ENCODE peak calls at places on chromosomes 7 and 10, in ten cellular contexts. T is anterior cingulate cortex; Q is fibroblast of the aortic adventitia; C is T-helper 1 cell; R is amygdala; F is tibial artery; J is activated CD4-positive, alpha-beta T cell treated with anti-CD3 and anti-CD28 coated beads, Interleukin-2, amount 10 ng/mL, durations not matched to agents 7 days and 5 days; X is head of caudate nucleus; B is LoVo; V is ELR. E is an unnamed sample.

GRCh38 chr7:37429435-37429791 is 19.3 kb downstream of the ELMO1 start:
- DNase-seq in T (no peak), Q (no peak), C (no peak), R (no peak), F (no peak), J (no peak), X (no peak), B (no peak), V (no peak), E (no peak)

GRCh38 chr7:133770863-133771492 is 356.2 kb upstream of the LRGUK start:
- DNase-seq in T (no peak), Q (peak), C (no peak), R (no peak), F (no peak), J (no peak), X (no peak), B (no peak), V (peak), E (no peak)

GRCh38 chr10:15542817-15543216 is 171.7 kb upstream of the FAM171A1 start:
- DNase-seq in T (no peak), Q (no peak), C (no peak), R (no peak), F (no peak), J (no peak), X (no peak), B (no peak), V (no peak), E (no peak)

GRCh38 chr7:31852438-31852837 is 165.4 kb downstream of the PPP1R17 start:
- DNase-seq in T (no peak), Q (no peak), C (no peak), R (no peak), F (no peak), J (no peak), X (no peak), B (no peak), V (no peak), E (no peak)

GRCh38 chr10:30093303-30093967 is 34.0 kb upstream of the JCAD start:
- DNase-seq in T (no peak), Q (no peak), C (no peak), R (no peak), F (no peak), J (no peak), X (no peak), B (no peak), V (no peak), E (no peak)

GRCh38 chr7:112129655-112130323 is 76.4 kb downstream of the DOCK4 start:
- DNase-seq in T (no peak), Q (no peak), C (no peak), R (no peak), F (no peak), J (no peak), X (no peak), B (no peak), V (no peak), E (no peak)

GRCh38 chr10:43131256-43131655 is 7.0 kb upstream of the CSGALNACT2 start:
- DNase-seq in T (no peak), Q (no peak), C (no peak), R (no peak), F (no peak), J (no peak), X (no peak), B (no peak), V (no peak), E (no peak)

GRCh38 chr10:116748041-116748440 is 5.7 kb upstream of the HSPA12A start:
- DNase-seq in T (no peak), Q (peak), C (no peak), R (no peak), F (no peak), J (no peak), X (no peak), B (peak), V (peak), E (no peak)

GRCh38 chr10:29127731-29128130 is 161.1 kb upstream of the LYZL1 start:
- DNase-seq in T (no peak), Q (no peak), C (no peak), R (no peak), F (no peak), J (no peak), X (no peak), B (no peak), V (no peak), E (no peak)

GRCh38 chr7:69256634-69257081 is 341.6 kb upstream of the AUTS2 start:
- DNase-seq in T (no peak), Q (no peak), C (no peak), R (peak), F (peak), J (no peak), X (peak), B (no peak), V (no peak), E (peak)

GRCh38 chr10:132266594-132267161 is 41.1 kb downstream of the STK32C start:
- DNase-seq in T (no peak), Q (no peak), C (no peak), R (no peak), F (no peak), J (no peak), X (no peak), B (no peak), V (no peak), E (no peak)

GRCh38 chr7:114364151-114364550 is 50.5 kb upstream of the FOXP2 start:
- DNase-seq in T (no peak), Q (no peak), C (no peak), R (no peak), F (no peak), J (no peak), X (no peak), B (no peak), V (no peak), E (no peak)

GRCh38 chr7:68258569-68258968 is 1261.9 kb downstream of the TYW1 start:
- DNase-seq in T (no peak), Q (no peak), C (no peak), R (no peak), F (no peak), J (no peak), X (no peak), B (no peak), V (no peak), E (no peak)

GRCh38 chr10:86364551-86365345 is 1.8 kb downstream of the GRID1 start:
- DNase-seq in T (no peak), Q (no peak), C (no peak), R (no peak), F (peak), J (no peak), X (no peak), B (no peak), V (no peak), E (peak)

GRCh38 chr7:29424295-29424983 is 139.2 kb upstream of the PRR15 start:
- DNase-seq in T (no peak), Q (no peak), C (no peak), R (no peak), F (no peak), J (no peak), X (no peak), B (no peak), V (no peak), E (no peak)

GRCh38 chr10:128734734-128735133 is 608.5 kb upstream of the MKI67 start:
- DNase-seq in T (no peak), Q (no peak), C (no peak), R (no peak), F (no peak), J (no peak), X (no peak), B (no peak), V (no peak), E (no peak)

GRCh38 chr7:142384508-142384922 is 126.7 kb upstream of the PRSS58 start:
- DNase-seq in T (no peak), Q (no peak), C (no peak), R (no peak), F (no peak), J (peak), X (no peak), B (peak), V (peak), E (no peak)

GRCh38 chr10:127973810-127974311 is 67.0 kb downstream of the PTPRE start:
- DNase-seq in T (no peak), Q (no peak), C (no peak), R (no peak), F (no peak), J (no peak), X (peak), B (no peak), V (peak), E (no peak)

GRCh38 chr7:148916186-148916585 is 32.1 kb upstream of the EZH2 start:
- DNase-seq in T (no peak), Q (peak), C (no peak), R (no peak), F (no peak), J (no peak), X (no peak), B (no peak), V (no peak), E (no peak)

GRCh38 chr10:20975236-20975635 is 78.1 kb upstream of the NEBL start:
- DNase-seq in T (no peak), Q (no peak), C (no peak), R (no peak), F (no peak), J (no peak), X (no peak), B (no peak), V (no peak), E (no peak)

GRCh38 chr7:43398831-43399230 is 184.1 kb upstream of the STK17A start:
- DNase-seq in T (no peak), Q (no peak), C (no peak), R (no peak), F (no peak), J (no peak), X (no peak), B (no peak), V (no peak), E (no peak)

GRCh38 chr7:129295015-129295423 is 70.2 kb downstream of the AHCYL2 start:
- DNase-seq in T (no peak), Q (peak), C (no peak), R (no peak), F (peak), J (no peak), X (peak), B (no peak), V (peak), E (no peak)

GRCh38 chr10:3935933-3936359 is 150.9 kb upstream of the KLF6 start:
- DNase-seq in T (no peak), Q (no peak), C (no peak), R (no peak), F (peak), J (no peak), X (no peak), B (peak), V (no peak), E (no peak)

GRCh38 chr7:37942934-37943610 is 22.6 kb downstream of the EPDR1 start:
- DNase-seq in T (no peak), Q (peak), C (no peak), R (no peak), F (peak), J (no peak), X (peak), B (peak), V (no peak), E (no peak)

GRCh38 chr7:12389089-12389700 is 14.5 kb downstream of the VWDE start:
- DNase-seq in T (no peak), Q (peak), C (no peak), R (no peak), F (no peak), J (peak), X (peak), B (peak), V (peak), E (no peak)